ENCODE peak calls at places on chromosomes 16 and 17, in six cellular contexts. V is activated CD4-positive, alpha-beta T cell treated with anti-CD3 and anti-CD28 coated beads, Interleukin-2, amount 50 U/mL, for 4 hours; Z is tibial nerve; U is activated CD8-positive, alpha-beta memory T cell treated with anti-CD3 and anti-CD28 coated beads for 1 hour; I is CD8-positive, alpha-beta memory T cell; Q is GM03348. R is an unnamed sample.

GRCh38 chr17:28133562-28133970 is 91.1 kb downstream of the NLK start:
- DNase-seq in Q (peak), I (no peak), U (no peak), V (no peak), Z (no peak), R (no peak)

GRCh38 chr16:68434654-68435210 is 13.6 kb downstream of the SMPD3 start:
- DNase-seq in U (no peak), Z (no peak), I (no peak), V (no peak), Q (no peak), R (no peak)

GRCh38 chr17:50693041-50693682 is 14.6 kb downstream of the ANKRD40 start:
- DNase-seq in Q (peak), I (no peak), V (no peak), Z (no peak), U (no peak), R (no peak)

GRCh38 chr16:85166699-85167588 is 54.7 kb upstream of the CIBAR2 start:
- DNase-seq in Q (no peak), V (no peak), U (no peak), I (no peak), Z (no peak), R (no peak)

GRCh38 chr17:82881292-82881823 is 41.5 kb upstream of the ZNF750 start:
- DNase-seq in Z (no peak), I (no peak), U (no peak), V (no peak), Q (no peak), R (no peak)

GRCh38 chr17:62732125-62732524 is 76.0 kb downstream of the MARCHF10 start:
- DNase-seq in V (no peak), U (no peak), Q (no peak), I (no peak), Z (no peak), R (no peak)

GRCh38 chr17:17988427-17988945 is 15.8 kb downstream of the DRC3 start:
- DNase-seq in Z (no peak), Q (no peak), U (no peak), I (no peak), V (no peak), R (no peak)

GRCh38 chr16:4378202-4378666 is 6.6 kb downstream of the VASN start:
- DNase-seq in V (no peak), U (no peak), Z (no peak), Q (peak), I (no peak), R (peak)

GRCh38 chr17:65902831-65903549 is 288.9 kb downstream of the CEP112 start:
- DNase-seq in V (no peak), Z (no peak), I (no peak), U (no peak), Q (no peak), R (no peak)

GRCh38 chr17:40415390-40415789 is 2.3 kb downstream of the TOP2A start:
- DNase-seq in U (no peak), Z (no peak), I (no peak), V (no peak), Q (peak), R (no peak)

GRCh38 chr17:50559674-50560184 is 786 bp upstream of the CACNA1G start:
- DNase-seq in U (no peak), Q (peak), Z (no peak), I (peak), V (no peak), R (no peak)

GRCh38 chr17:79803997-79804855 is 7.3 kb upstream of the CBX8 start:
- DNase-seq in V (peak), I (no peak), U (no peak), Z (no peak), Q (no peak), R (no peak)

GRCh38 chr16:17412221-17412620 is 58.5 kb downstream of the XYLT1 start:
- DNase-seq in Z (no peak), Q (peak), I (no peak), U (no peak), V (no peak), R (no peak)

GRCh38 chr17:74280093-74280513 is 6.1 kb downstream of the DNAI2 start:
- DNase-seq in U (peak), Z (no peak), Q (no peak), V (peak), I (peak), R (no peak)

GRCh38 chr17:10357768-10358167 is 15.0 kb downstream of the MYH13 start:
- DNase-seq in I (peak), U (no peak), Q (no peak), V (no peak), Z (no peak), R (no peak)

GRCh38 chr17:12688382-12688781 is 22.7 kb downstream of the MYOCD start:
- DNase-seq in Q (no peak), V (no peak), I (no peak), U (no peak), Z (no peak), R (no peak)

GRCh38 chr17:15453246-15453645 is 14.2 kb downstream of the CDRT4 start:
- DNase-seq in V (no peak), I (no peak), Q (peak), U (no peak), Z (no peak), R (no peak)

GRCh38 chr17:60862482-60862881 is 184.8 kb downstream of the BCAS3 start:
- DNase-seq in Z (no peak), I (no peak), Q (no peak), V (no peak), U (no peak), R (no peak)

GRCh38 chr16:28219283-28219682 is 7.5 kb upstream of the XPO6 start:
- DNase-seq in I (no peak), V (no peak), Z (no peak), Q (no peak), U (no peak), R (no peak)

GRCh38 chr16:48041861-48042435 is 113.8 kb downstream of the ABCC12 start:
- DNase-seq in U (no peak), V (no peak), Z (no peak), Q (no peak), I (no peak), R (no peak)

GRCh38 chr16:15542261-15542660 is 100.7 kb downstream of the MARF1 start:
- DNase-seq in V (no peak), Z (no peak), U (no peak), Q (no peak), I (no peak), R (no peak)

GRCh38 chr17:63697341-63698286 is 2.3 kb downstream of the LIMD2 start:
- DNase-seq in Z (no peak), U (peak), I (peak), Q (peak), V (peak), R (peak)

GRCh38 chr17:41333098-41333497 is 17.5 kb downstream of the KRT33A start:
- DNase-seq in V (no peak), U (no peak), I (no peak), Q (no peak), Z (no peak), R (no peak)

GRCh38 chr17:51748749-51749604 is 409.5 kb downstream of the CA10 start:
- DNase-seq in Z (no peak), Q (no peak), U (no peak), V (no peak), I (no peak), R (no peak)

GRCh38 chr17:64278614-64279013 is 15.6 kb upstream of the TEX2 start:
- DNase-seq in V (no peak), I (no peak), U (no peak), Z (no peak), Q (no peak), R (no peak)

GRCh38 chr16:50884066-50884860 is 142.4 kb downstream of the CYLD start:
- DNase-seq in Q (no peak), U (peak), Z (no peak), V (peak), I (no peak), R (no peak)

GRCh38 chr16:64638804-64639203 is 483.1 kb downstream of the CDH11 start:
- DNase-seq in I (no peak), U (no peak), V (no peak), Z (no peak), Q (no peak), R (no peak)

GRCh38 chr16:85337910-85338637 is 225.8 kb upstream of the CIBAR2 start:
- DNase-seq in V (no peak), Q (no peak), Z (no peak), I (no peak), U (no peak), R (no peak)

GRCh38 chr16:46695937-46696336 is 6.5 kb downstream of the ORC6 start:
- DNase-seq in I (no peak), V (no peak), U (no peak), Z (no peak), Q (no peak), R (no peak)

GRCh38 chr16:76696876-76697275 is 419.7 kb downstream of the CNTNAP4 start:
- DNase-seq in I (no peak), Q (no peak), V (no peak), Z (no peak), U (no peak), R (no peak)

GRCh38 chr17:30357476-30357875 is 21.3 kb upstream of the CPD start:
- DNase-seq in Z (no peak), U (no peak), V (no peak), I (no peak), Q (no peak), R (no peak)

GRCh38 chr17:79657861-79658810 is 47.3 kb upstream of the RBFOX3 start:
- DNase-seq in V (no peak), Z (no peak), U (no peak), Q (no peak), I (no peak), R (no peak)

GRCh38 chr17:21210411-21211076 is 3.4 kb downstream of the TMEM11 start:
- DNase-seq in U (no peak), Q (no peak), Z (no peak), V (no peak), I (no peak), R (no peak)

GRCh38 chr16:68228652-68229051 is 7.3 kb downstream of the ESRP2 start:
- DNase-seq in U (no peak), Q (no peak), I (no peak), Z (no peak), V (no peak), R (no peak)

GRCh38 chr17:74760404-74761105 is 12.1 kb downstream of the NHERF1 start:
- DNase-seq in Q (no peak), U (no peak), V (no peak), I (no peak), Z (no peak), R (no peak)

GRCh38 chr17:33438136-33438535 is 145.0 kb upstream of the ASIC2 start:
- DNase-seq in U (no peak), V (no peak), Q (no peak), Z (no peak), I (no peak), R (no peak)

GRCh38 chr16:3155181-3155580 is 20.4 kb downstream of the ZNF213 start:
- DNase-seq in V (no peak), Q (no peak), I (no peak), U (no peak), Z (no peak), R (no peak)

GRCh38 chr16:28821874-28822519 is 802 bp upstream of the ATXN2L start:
- DNase-seq in V (no peak), U (no peak), I (no peak), Z (no peak), Q (no peak), R (no peak)

R was measured in ascending aorta.